ENCODE peak calls at places on chromosomes 1 and 21, in seven cellular contexts. V, U, G, I, M, R and O are unnamed samples.

GRCh38 chr1:215292906-215293305 is 210.4 kb downstream of the KCNK2 start:
- DNase-seq in R (peak; percentile 12), I (no peak), V (peak; percentile 41), U (no peak), G (no peak), M (no peak), O (no peak)

GRCh38 chr1:17277511-17278159 is 28.7 kb downstream of the PADI3 start:
- DNase-seq in U (no peak), I (no peak), V (no peak), M (no peak), G (no peak), R (no peak), O (no peak)

GRCh38 chr1:86666368-86666767 is 38.0 kb upstream of the SH3GLB1 start:
- DNase-seq in G (no peak), U (no peak), I (no peak), M (no peak), R (no peak), V (no peak), O (no peak)

GRCh38 chr1:157682710-157683437 is 17.7 kb downstream of the FCRL3 start:
- DNase-seq in M (no peak), V (no peak), G (no peak), R (no peak), I (no peak), U (no peak), O (no peak)

GRCh38 chr21:16517380-16517779 is 787.6 kb downstream of the USP25 start:
- DNase-seq in U (no peak), R (no peak), V (peak; percentile 50), I (no peak), G (no peak), M (no peak), O (no peak)

GRCh38 chr21:41593784-41594138 is 85.8 kb upstream of the TMPRSS2 start:
- DNase-seq in V (no peak), G (no peak), U (no peak), I (peak; percentile 29), R (no peak), M (no peak), O (no peak)

GRCh38 chr1:148367596-148367995 is 115.5 kb downstream of the PPIAL4G start:
- DNase-seq in M (no peak), R (no peak), G (no peak), U (no peak), I (no peak), V (no peak), O (no peak)

GRCh38 chr1:96524100-96524499 is 197.5 kb upstream of the PTBP2 start:
- DNase-seq in U (no peak), M (no peak), G (no peak), I (no peak), R (no peak), V (no peak), O (no peak)

GRCh38 chr1:24526940-24527542 is 24.4 kb downstream of the RCAN3 start:
- DNase-seq in U (no peak), M (no peak), I (no peak), R (peak; percentile 38), G (no peak), V (peak; percentile 34), O (no peak)

GRCh38 chr1:167955915-167956314 is 19.0 kb upstream of the MPC2 start:
- DNase-seq in V (no peak), M (no peak), U (no peak), G (no peak), R (no peak), I (no peak), O (no peak)

GRCh38 chr1:30743584-30744059 is 14.0 kb downstream of the LAPTM5 start:
- DNase-seq in U (no peak), I (no peak), R (no peak), M (no peak), V (no peak), G (no peak), O (peak; percentile 77)

GRCh38 chr1:202017385-202018225 is 7.2 kb downstream of the ELF3 start:
- DNase-seq in I (no peak), R (no peak), M (no peak), V (no peak), U (no peak), G (no peak), O (no peak)

GRCh38 chr1:15949453-15950245 is 26.3 kb downstream of the ZBTB17 start:
- DNase-seq in M (peak; percentile 72), R (peak; percentile 94), I (peak; percentile 91), G (peak; percentile 47), U (no peak), V (peak; percentile 91), O (peak; percentile 99)

GRCh38 chr1:89547563-89548485 is 23.2 kb downstream of the LRRC8B start:
- DNase-seq in R (peak; percentile 88), U (no peak), V (peak; percentile 89), I (no peak), M (peak; percentile 54), G (peak; percentile 7), O (no peak)

GRCh38 chr1:226019550-226019949 is 20.4 kb upstream of the SDE2 start:
- DNase-seq in I (no peak), V (no peak), M (no peak), U (no peak), R (no peak), G (no peak), O (no peak)

GRCh38 chr1:156627313-156627880 is 8.2 kb downstream of the HAPLN2 start:
- DNase-seq in V (peak; percentile 63), G (peak; percentile 67), U (peak; percentile 55), R (peak; percentile 29), M (no peak), I (peak; percentile 65), O (peak; percentile 86)

GRCh38 chr1:183633676-183634343 is 1.8 kb downstream of the ARPC5 start:
- DNase-seq in V (peak; percentile 88), I (no peak), M (no peak), G (peak; percentile 29), R (peak; percentile 90), U (no peak), O (peak; percentile 27)

GRCh38 chr1:97277891-97278662 is 556.5 kb downstream of the PTBP2 start:
- DNase-seq in V (peak; percentile 65), R (peak; percentile 81), U (no peak), G (no peak), M (no peak), I (no peak), O (no peak)

GRCh38 chr1:195188821-195189220 is 1419.4 kb downstream of the KCNT2 start:
- DNase-seq in G (no peak), I (no peak), U (no peak), M (no peak), V (peak; percentile 25), R (peak; percentile 29), O (peak; percentile 10)

GRCh38 chr1:84247425-84248220 is 53.9 kb upstream of the SAMD13 start:
- DNase-seq in I (no peak), M (peak; percentile 14), U (no peak), R (peak; percentile 96), G (no peak), V (peak; percentile 81), O (no peak)

GRCh38 chr21:46069719-46070279 is 28.1 kb upstream of the COL6A2 start:
- DNase-seq in G (no peak), U (no peak), V (no peak), I (no peak), M (no peak), R (no peak), O (no peak)

GRCh38 chr1:168391759-168392681 is 111.3 kb downstream of the TBX19 start:
- DNase-seq in U (no peak), M (peak; percentile 23), R (no peak), G (no peak), I (no peak), V (no peak), O (no peak)

GRCh38 chr1:215777370-215777925 is 210.3 kb downstream of the KCTD3 start:
- DNase-seq in U (no peak), R (peak; percentile 14), M (no peak), V (peak; percentile 34), G (no peak), I (no peak), O (no peak)

GRCh38 chr1:153359241-153359640 is 1.6 kb downstream of the S100A9 start:
- DNase-seq in R (no peak), M (no peak), U (no peak), G (no peak), V (no peak), I (no peak), O (no peak)

GRCh38 chr1:155016231-155016831 is 13.7 kb downstream of the ZBTB7B start:
- DNase-seq in I (no peak), M (no peak), G (no peak), U (no peak), R (no peak), V (no peak), O (no peak)

GRCh38 chr1:240687820-240688219 is 75.9 kb upstream of the GREM2 start:
- DNase-seq in V (no peak), I (no peak), G (no peak), R (no peak), U (no peak), M (no peak), O (no peak)

GRCh38 chr1:197144570-197145325 is 1.7 kb downstream of the ASPM start:
- DNase-seq in G (no peak), M (no peak), I (no peak), U (no peak), V (peak; percentile 59), R (peak; percentile 43), O (no peak)